ENCODE peak calls at places on chromosomes 3 and 15, in seven cellular contexts. One of them, this sample, is unnamed.

GRCh38 chr3:142960322-142960850 is 3.1 kb downstream of the PAQR9 start:
- DNase-seq in H1: no peak
- DNase-seq in K562: no peak
- DNase-seq in SK-N-SH: no peak
- DNase-seq in endothelial cell of umbilical vein: no peak
- DNase-seq in GM12878: no peak
- DNase-seq in HepG2: no peak
- DNase-seq in this sample: no peak

GRCh38 chr3:111782943-111783342 is 76.1 kb upstream of the PHLDB2 start:
- DNase-seq in H1: no peak
- DNase-seq in K562: no peak
- DNase-seq in SK-N-SH: no peak
- DNase-seq in endothelial cell of umbilical vein: no peak
- DNase-seq in GM12878: no peak
- DNase-seq in HepG2: peak
- DNase-seq in this sample: no peak

GRCh38 chr15:78685925-78686324 is 44.9 kb upstream of the CHRNB4 start:
- DNase-seq in H1: peak
- DNase-seq in K562: no peak
- DNase-seq in SK-N-SH: no peak
- DNase-seq in endothelial cell of umbilical vein: no peak
- DNase-seq in GM12878: no peak
- DNase-seq in HepG2: no peak
- DNase-seq in this sample: no peak

GRCh38 chr3:60555704-60556340 is 695.4 kb downstream of the FHIT start:
- DNase-seq in H1: no peak
- DNase-seq in K562: no peak
- DNase-seq in SK-N-SH: no peak
- DNase-seq in endothelial cell of umbilical vein: no peak
- DNase-seq in GM12878: peak
- DNase-seq in HepG2: no peak
- DNase-seq in this sample: no peak

GRCh38 chr3:172840913-172841312 is 90.4 kb downstream of the ECT2 start:
- DNase-seq in H1: no peak
- DNase-seq in K562: no peak
- DNase-seq in SK-N-SH: no peak
- DNase-seq in endothelial cell of umbilical vein: no peak
- DNase-seq in GM12878: no peak
- DNase-seq in HepG2: no peak
- DNase-seq in this sample: no peak

GRCh38 chr3:197491478-197491877 is 64.3 kb downstream of the BDH1 start:
- DNase-seq in H1: no peak
- DNase-seq in K562: no peak
- DNase-seq in SK-N-SH: no peak
- DNase-seq in endothelial cell of umbilical vein: no peak
- DNase-seq in GM12878: no peak
- DNase-seq in HepG2: no peak
- DNase-seq in this sample: no peak

GRCh38 chr3:50242778-50243551 is 7.0 kb downstream of the GNAI2 start:
- DNase-seq in H1: no peak
- DNase-seq in K562: no peak
- DNase-seq in SK-N-SH: no peak
- DNase-seq in endothelial cell of umbilical vein: peak
- DNase-seq in GM12878: no peak
- DNase-seq in HepG2: no peak
- DNase-seq in this sample: no peak

GRCh38 chr3:32817561-32818430 is at the start of gene TRIM71:
- DNase-seq in H1: no peak
- DNase-seq in K562: no peak
- DNase-seq in SK-N-SH: peak
- DNase-seq in endothelial cell of umbilical vein: no peak
- DNase-seq in GM12878: no peak
- DNase-seq in HepG2: no peak
- DNase-seq in this sample: no peak

GRCh38 chr3:127964053-127964452 is 49.0 kb downstream of the KBTBD12 start:
- DNase-seq in H1: no peak
- DNase-seq in K562: no peak
- DNase-seq in SK-N-SH: no peak
- DNase-seq in endothelial cell of umbilical vein: no peak
- DNase-seq in GM12878: no peak
- DNase-seq in HepG2: no peak
- DNase-seq in this sample: no peak

GRCh38 chr3:59566481-59566975 is 516.7 kb upstream of the CFAP20DC start:
- DNase-seq in H1: no peak
- DNase-seq in K562: no peak
- DNase-seq in SK-N-SH: no peak
- DNase-seq in endothelial cell of umbilical vein: no peak
- DNase-seq in GM12878: peak
- DNase-seq in HepG2: no peak
- DNase-seq in this sample: no peak

GRCh38 chr15:74211656-74212055 is 9.1 kb upstream of the STRA6 start:
- DNase-seq in H1: no peak
- DNase-seq in K562: no peak
- DNase-seq in SK-N-SH: no peak
- DNase-seq in endothelial cell of umbilical vein: no peak
- DNase-seq in GM12878: no peak
- DNase-seq in HepG2: no peak
- DNase-seq in this sample: no peak

GRCh38 chr15:39511000-39511914 is 69.6 kb upstream of the THBS1 start:
- DNase-seq in H1: no peak
- DNase-seq in K562: peak
- DNase-seq in SK-N-SH: no peak
- DNase-seq in endothelial cell of umbilical vein: peak
- DNase-seq in GM12878: no peak
- DNase-seq in HepG2: no peak
- DNase-seq in this sample: peak

GRCh38 chr15:28881170-28881569 is 4.6 kb upstream of the APBA2 start:
- DNase-seq in H1: no peak
- DNase-seq in K562: no peak
- DNase-seq in SK-N-SH: no peak
- DNase-seq in endothelial cell of umbilical vein: no peak
- DNase-seq in GM12878: no peak
- DNase-seq in HepG2: no peak
- DNase-seq in this sample: no peak

GRCh38 chr3:161372321-161373260 is 1.3 kb upstream of the SPTSSB start:
- DNase-seq in H1: peak
- DNase-seq in K562: no peak
- DNase-seq in SK-N-SH: peak
- DNase-seq in endothelial cell of umbilical vein: peak
- DNase-seq in GM12878: no peak
- DNase-seq in HepG2: no peak
- DNase-seq in this sample: peak

GRCh38 chr3:14592836-14593235 is 52.7 kb upstream of the GRIP2 start:
- DNase-seq in H1: no peak
- DNase-seq in K562: no peak
- DNase-seq in SK-N-SH: no peak
- DNase-seq in endothelial cell of umbilical vein: no peak
- DNase-seq in GM12878: no peak
- DNase-seq in HepG2: no peak
- DNase-seq in this sample: no peak

GRCh38 chr3:139202226-139202958 is 141.4 kb upstream of the MRPS22 start:
- DNase-seq in H1: peak
- DNase-seq in K562: peak
- DNase-seq in SK-N-SH: peak
- DNase-seq in endothelial cell of umbilical vein: no peak
- DNase-seq in GM12878: no peak
- DNase-seq in HepG2: peak
- DNase-seq in this sample: peak

GRCh38 chr3:157094301-157094700 is 65.6 kb downstream of the CCNL1 start:
- DNase-seq in H1: no peak
- DNase-seq in K562: no peak
- DNase-seq in SK-N-SH: no peak
- DNase-seq in endothelial cell of umbilical vein: no peak
- DNase-seq in GM12878: no peak
- DNase-seq in HepG2: no peak
- DNase-seq in this sample: no peak

GRCh38 chr3:157093096-157093495 is 66.9 kb downstream of the CCNL1 start:
- DNase-seq in H1: no peak
- DNase-seq in K562: no peak
- DNase-seq in SK-N-SH: no peak
- DNase-seq in endothelial cell of umbilical vein: no peak
- DNase-seq in GM12878: peak
- DNase-seq in HepG2: no peak
- DNase-seq in this sample: no peak

GRCh38 chr3:157097198-157097597 is 62.7 kb downstream of the CCNL1 start:
- DNase-seq in H1: no peak
- DNase-seq in K562: no peak
- DNase-seq in SK-N-SH: no peak
- DNase-seq in endothelial cell of umbilical vein: no peak
- DNase-seq in GM12878: no peak
- DNase-seq in HepG2: no peak
- DNase-seq in this sample: no peak

GRCh38 chr3:157096328-157096727 is 63.6 kb downstream of the CCNL1 start:
- DNase-seq in H1: no peak
- DNase-seq in K562: no peak
- DNase-seq in SK-N-SH: no peak
- DNase-seq in endothelial cell of umbilical vein: no peak
- DNase-seq in GM12878: no peak
- DNase-seq in HepG2: peak
- DNase-seq in this sample: no peak

GRCh38 chr3:157094751-157095480 is 65.0 kb downstream of the CCNL1 start:
- DNase-seq in H1: no peak
- DNase-seq in K562: no peak
- DNase-seq in SK-N-SH: no peak
- DNase-seq in endothelial cell of umbilical vein: no peak
- DNase-seq in GM12878: no peak
- DNase-seq in HepG2: peak
- DNase-seq in this sample: no peak
- TF ChIP-seq MAX in H1: no peak
- TF ChIP-seq MAX in K562: no peak
- TF ChIP-seq MAX in SK-N-SH: no peak
- TF ChIP-seq MAX in endothelial cell of umbilical vein: no peak
- TF ChIP-seq MAX in GM12878: no peak
- TF ChIP-seq MAX in HepG2: no peak
- TF ChIP-seq MAX in this sample: no peak

GRCh38 chr15:53389271-53389670 is 370.2 kb downstream of the WDR72 start:
- DNase-seq in H1: no peak
- DNase-seq in K562: no peak
- DNase-seq in SK-N-SH: no peak
- DNase-seq in endothelial cell of umbilical vein: no peak
- DNase-seq in GM12878: no peak
- DNase-seq in HepG2: no peak
- DNase-seq in this sample: no peak
- TF ChIP-seq CTCF in H1: no peak
- TF ChIP-seq CTCF in K562: no peak
- TF ChIP-seq CTCF in SK-N-SH: no peak
- TF ChIP-seq CTCF in endothelial cell of umbilical vein: no peak
- TF ChIP-seq CTCF in GM12878: no peak
- TF ChIP-seq CTCF in HepG2: no peak
- TF ChIP-seq CTCF in this sample: no peak

GRCh38 chr3:193211984-193212383 is 29.0 kb upstream of the PLAAT1 start:
- DNase-seq in H1: no peak
- DNase-seq in K562: no peak
- DNase-seq in SK-N-SH: no peak
- DNase-seq in endothelial cell of umbilical vein: no peak
- DNase-seq in GM12878: no peak
- DNase-seq in HepG2: no peak
- DNase-seq in this sample: no peak
- H3K9ac ChIP-seq in H1: no peak
- H3K9ac ChIP-seq in K562: no peak
- H3K9ac ChIP-seq in SK-N-SH: no peak
- H3K9ac ChIP-seq in endothelial cell of umbilical vein: no peak
- H3K9ac ChIP-seq in GM12878: no peak
- H3K9ac ChIP-seq in HepG2: no peak
- H3K9ac ChIP-seq in this sample: no peak

GRCh38 chr15:52052076-52052935 is 33.3 kb downstream of the MAPK6 start:
- DNase-seq in H1: no peak
- DNase-seq in K562: no peak
- DNase-seq in SK-N-SH: no peak
- DNase-seq in endothelial cell of umbilical vein: no peak
- DNase-seq in GM12878: no peak
- DNase-seq in HepG2: peak
- DNase-seq in this sample: no peak

GRCh38 chr15:52056001-52056400 is 37.0 kb downstream of the MAPK6 start:
- DNase-seq in H1: no peak
- DNase-seq in K562: no peak
- DNase-seq in SK-N-SH: no peak
- DNase-seq in endothelial cell of umbilical vein: no peak
- DNase-seq in GM12878: no peak
- DNase-seq in HepG2: no peak
- DNase-seq in this sample: no peak

GRCh38 chr15:52054381-52054780 is 35.4 kb downstream of the MAPK6 start:
- DNase-seq in H1: no peak
- DNase-seq in K562: no peak
- DNase-seq in SK-N-SH: no peak
- DNase-seq in endothelial cell of umbilical vein: no peak
- DNase-seq in GM12878: no peak
- DNase-seq in HepG2: peak
- DNase-seq in this sample: no peak

DNA sequence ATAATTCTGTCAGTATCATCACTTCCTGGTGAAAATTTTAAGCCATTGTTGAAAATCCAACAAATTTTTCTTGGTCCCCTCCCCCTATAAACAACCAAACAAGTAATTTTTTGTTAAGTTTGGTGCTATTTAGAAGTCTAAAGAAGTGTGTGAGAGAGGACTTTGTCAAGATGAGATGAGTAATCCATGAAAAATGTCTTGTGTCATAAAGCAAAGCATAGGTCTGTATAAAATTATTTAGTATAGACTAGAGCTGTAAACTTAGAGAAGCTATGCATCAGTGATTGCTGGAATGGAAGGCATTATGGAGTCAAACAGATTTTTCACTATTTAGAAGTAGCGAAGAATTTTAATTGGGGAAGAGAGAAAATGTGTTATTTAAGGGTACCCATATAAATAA is 31.4 kb downstream of the MAPK6 start:
- DNase-seq in H1: no peak
- DNase-seq in K562: no peak
- DNase-seq in SK-N-SH: no peak
- DNase-seq in endothelial cell of umbilical vein: no peak
- DNase-seq in GM12878: no peak
- DNase-seq in HepG2: no peak
- DNase-seq in this sample: no peak
- TF ChIP-seq MAX in H1: no peak
- TF ChIP-seq MAX in K562: no peak
- TF ChIP-seq MAX in SK-N-SH: no peak
- TF ChIP-seq MAX in endothelial cell of umbilical vein: no peak
- TF ChIP-seq MAX in GM12878: no peak
- TF ChIP-seq MAX in HepG2: no peak
- TF ChIP-seq MAX in this sample: no peak

GRCh38 chr3:114219741-114220140 is 17.6 kb downstream of the ZNF80 start:
- DNase-seq in H1: no peak
- DNase-seq in K562: no peak
- DNase-seq in SK-N-SH: no peak
- DNase-seq in endothelial cell of umbilical vein: no peak
- DNase-seq in GM12878: no peak
- DNase-seq in HepG2: no peak
- DNase-seq in this sample: no peak
- TF ChIP-seq CTCF in H1: no peak
- TF ChIP-seq CTCF in K562: no peak
- TF ChIP-seq CTCF in SK-N-SH: no peak
- TF ChIP-seq CTCF in endothelial cell of umbilical vein: no peak
- TF ChIP-seq CTCF in GM12878: no peak
- TF ChIP-seq CTCF in HepG2: no peak
- TF ChIP-seq CTCF in this sample: no peak

DNA sequence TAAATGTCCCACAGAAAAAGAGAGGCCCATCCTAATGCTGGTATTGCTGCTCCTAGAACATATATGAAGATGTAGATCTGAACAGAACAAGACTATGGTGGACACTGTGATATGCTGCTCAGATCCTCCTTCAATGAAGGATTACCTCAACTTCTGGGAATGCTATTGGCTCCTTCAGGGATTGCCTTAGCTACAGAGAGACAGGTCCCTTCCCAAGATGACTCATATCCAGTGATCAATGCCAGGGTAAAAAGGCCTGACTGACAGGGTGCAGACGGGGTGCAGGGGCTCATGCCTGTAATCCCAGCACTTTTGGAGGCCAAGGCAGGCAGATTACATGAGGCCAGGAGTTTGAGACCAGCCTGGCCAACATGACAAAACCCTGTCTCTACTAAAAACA is 20.5 kb upstream of the STAG1 start:
- DNase-seq in H1: no peak
- DNase-seq in K562: no peak
- DNase-seq in SK-N-SH: no peak
- DNase-seq in endothelial cell of umbilical vein: no peak
- DNase-seq in GM12878: no peak
- DNase-seq in HepG2: no peak
- DNase-seq in this sample: no peak
- H3K9ac ChIP-seq in H1: no peak
- H3K9ac ChIP-seq in K562: no peak
- H3K9ac ChIP-seq in SK-N-SH: no peak
- H3K9ac ChIP-seq in endothelial cell of umbilical vein: no peak
- H3K9ac ChIP-seq in GM12878: no peak
- H3K9ac ChIP-seq in HepG2: no peak
- H3K9ac ChIP-seq in this sample: no peak

This sample was measured in HCT116.